ENCODE peak calls at places on chromosomes 4 and X, in five cellular contexts. D is DND-41, H is lung, Z is NB4, L is pancreas. V is an unnamed sample.

GRCh38 chr4:140367738-140368137 is 5.7 kb upstream of the SCOC start:
- DNase-seq in L (no peak), Z (no peak), H (no peak), D (no peak), V (no peak)

GRCh38 chrX:73851014-73852009 is 288.3 kb downstream of the CHIC1 start:
- DNase-seq in L (no peak), H (peak; percentile 87), D (no peak), Z (no peak), V (no peak)

GRCh38 chr4:170979736-170980135 is 833.5 kb upstream of the GALNTL6 start:
- DNase-seq in D (no peak), L (no peak), H (no peak), Z (no peak), V (no peak)

GRCh38 chr4:1793496-1793840 is 375 bp downstream of the FGFR3 start:
- DNase-seq in Z (peak; percentile 51), L (peak; percentile 47), H (no peak), D (peak; percentile 64), V (no peak)

GRCh38 chr4:147741190-147741788 is 9.4 kb downstream of the ARHGAP10 start:
- DNase-seq in H (no peak), Z (no peak), D (no peak), L (no peak), V (no peak)

GRCh38 chr4:81786063-81786763 is 314.5 kb upstream of the RASGEF1B start:
- DNase-seq in D (no peak), Z (no peak), L (no peak), H (no peak), V (no peak)

GRCh38 chr4:183966371-183966770 is 61.3 kb downstream of the STOX2 start:
- DNase-seq in H (no peak), L (no peak), D (peak; percentile 11), Z (peak; percentile 82), V (no peak)

GRCh38 chr4:74344031-74344430 is 20.9 kb upstream of the EREG start:
- DNase-seq in Z (no peak), D (no peak), L (no peak), H (no peak), V (no peak)

GRCh38 chr4:40196724-40197281 is at the start of gene RHOH:
- DNase-seq in H (no peak), L (no peak), D (peak; percentile 91), Z (peak; percentile 75), V (peak; percentile 88)

GRCh38 chrX:45847966-45848365 is 647.3 kb upstream of the DIPK2B start:
- DNase-seq in L (no peak), D (no peak), H (no peak), Z (no peak), V (no peak)

GRCh38 chrX:22634751-22635150 is 362.0 kb downstream of the CBLL2 start:
- DNase-seq in L (no peak), D (no peak), Z (no peak), H (no peak), V (no peak)

GRCh38 chr4:185637162-185637875 is 102.0 kb upstream of the PDLIM3 start:
- DNase-seq in L (peak; percentile 35), D (no peak), H (peak; percentile 57), Z (no peak), V (no peak)

GRCh38 chrX:151776113-151776790 is 41.7 kb downstream of the CNGA2 start:
- DNase-seq in H (no peak), D (no peak), Z (no peak), L (no peak), V (no peak)

GRCh38 chr4:130026185-130026584 is 930.2 kb downstream of the C4orf33 start:
- DNase-seq in D (peak; percentile 30), H (no peak), Z (no peak), L (no peak), V (no peak)

GRCh38 chr4:16884673-16885460 is 13.6 kb downstream of the LDB2 start:
- DNase-seq in D (no peak), Z (no peak), L (no peak), H (no peak), V (no peak)

GRCh38 chr4:10096201-10096975 is 20.2 kb downstream of the WDR1 start:
- DNase-seq in L (no peak), D (peak; percentile 64), Z (peak; percentile 84), H (peak; percentile 64), V (peak; percentile 53)
- H3K4me3 ChIP-seq in L (no peak overlapping the region), D (no peak overlapping the region), Z (no peak overlapping the region), H (no peak overlapping the region), V (no peak overlapping the region)

DNA sequence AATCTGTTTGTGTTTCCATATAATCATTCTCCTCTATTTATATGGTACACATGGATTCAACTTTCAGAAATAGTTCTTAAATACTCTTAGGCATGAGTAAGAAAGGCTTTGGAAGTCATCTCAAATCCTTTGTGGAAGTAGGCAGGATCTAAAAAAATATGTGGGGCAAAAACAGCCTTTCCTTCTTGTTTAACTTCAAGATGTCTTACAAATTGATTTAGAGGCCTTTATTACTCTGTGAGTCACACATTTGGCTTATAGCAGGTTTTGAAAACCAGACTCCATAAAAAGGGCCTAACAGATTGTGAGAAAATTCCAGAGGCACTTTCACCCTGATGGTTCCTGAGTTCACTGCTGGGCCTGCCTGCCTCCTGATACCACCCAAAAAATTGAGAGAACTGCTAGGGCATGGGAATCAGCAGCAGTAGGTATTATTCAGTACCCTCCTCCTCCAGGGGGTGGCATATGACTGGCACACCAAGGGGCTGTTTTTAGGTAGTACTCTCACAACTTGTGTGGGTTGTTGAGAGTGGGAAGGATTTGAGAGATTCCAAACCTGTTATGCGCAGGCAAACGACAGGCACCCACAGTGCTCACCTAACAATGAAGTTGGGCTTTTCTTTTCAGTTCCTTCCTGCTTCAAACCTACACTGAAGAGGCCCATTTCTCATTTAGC is 162.7 kb upstream of the MBNL3 start:
- DNase-seq in L (no peak), H (no peak), D (peak; percentile 5), Z (peak; percentile 1), V (no peak)
- TF ChIP-seq CTCF in L (no peak), H (no peak), D (peak; percentile 41), Z (no peak), V (no peak)

GRCh38 chr4:119025916-119026661 is 109.5 kb upstream of the MYOZ2 start:
- DNase-seq in L (no peak), H (peak; percentile 58), Z (peak; percentile 83), D (no peak), V (no peak)

GRCh38 chr4:119026662-119027444 is 108.8 kb upstream of the MYOZ2 start:
- DNase-seq in Z (peak; percentile 10), L (no peak), D (no peak), H (no peak), V (no peak)

GRCh38 chr4:119029847-119030535 is 105.6 kb upstream of the MYOZ2 start:
- DNase-seq in H (no peak), D (no peak), Z (no peak), L (no peak), V (no peak)

GRCh38 chr4:119028296-119028695 is 107.3 kb upstream of the MYOZ2 start:
- DNase-seq in L (no peak), Z (no peak), D (no peak), H (no peak), V (no peak)

DNA sequence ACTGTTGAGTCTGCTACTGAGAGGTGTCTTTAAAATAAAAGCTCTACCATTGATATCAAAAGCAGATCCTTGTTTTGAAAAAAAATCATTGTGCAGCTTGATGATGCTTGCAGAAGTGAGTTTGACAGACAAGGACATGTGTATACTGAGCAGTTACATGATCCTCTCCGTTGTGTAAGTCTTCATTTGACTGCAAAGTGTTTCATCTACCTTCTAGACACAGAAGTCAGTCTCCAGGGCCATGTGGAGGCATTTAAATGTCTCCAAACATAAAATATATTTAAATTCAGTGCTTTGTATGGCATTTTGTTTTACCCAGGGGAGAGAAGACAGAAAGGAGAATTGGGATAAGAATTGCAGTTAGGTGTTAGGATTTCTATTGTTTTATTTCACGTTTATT is 107.8 kb upstream of the MYOZ2 start:
- DNase-seq in H (no peak), D (no peak), L (no peak), Z (no peak), V (no peak)
- H3K4me3 ChIP-seq in H (no peak overlapping the region), D (no peak overlapping the region), L (no peak overlapping the region), Z (no peak overlapping the region), V (no peak overlapping the region)

GRCh38 chrX:104307341-104307740 is 52.6 kb upstream of the ESX1 start:
- DNase-seq in Z (no peak), D (no peak), L (no peak), H (no peak), V (no peak)

GRCh38 chrX:104306180-104306579 is 51.4 kb upstream of the ESX1 start:
- DNase-seq in H (no peak), Z (no peak), D (no peak), L (no peak), V (no peak)

GRCh38 chrX:104310657-104311056 is 55.9 kb upstream of the ESX1 start:
- DNase-seq in H (no peak), L (no peak), Z (no peak), D (no peak), V (no peak)

GRCh38 chrX:104309169-104309568 is 54.4 kb upstream of the ESX1 start:
- DNase-seq in D (no peak), H (no peak), L (no peak), Z (no peak), V (no peak)

GRCh38 chrX:104310084-104310483 is 55.4 kb upstream of the ESX1 start:
- DNase-seq in H (no peak), Z (peak; percentile 13), L (no peak), D (no peak), V (no peak)
- TF ChIP-seq CTCF in H (no peak), Z (peak; percentile 14), L (no peak), D (peak; percentile 9), V (no peak)

GRCh38 chr4:168634276-168634802 is 137.5 kb downstream of the PALLD start:
- DNase-seq in L (no peak), Z (peak; percentile 46), D (no peak), H (no peak), V (no peak)
- H3K4me3 ChIP-seq in L (no peak overlapping the region), Z (no peak overlapping the region), D (no peak overlapping the region), H (no peak overlapping the region), V (no peak overlapping the region)

DNA sequence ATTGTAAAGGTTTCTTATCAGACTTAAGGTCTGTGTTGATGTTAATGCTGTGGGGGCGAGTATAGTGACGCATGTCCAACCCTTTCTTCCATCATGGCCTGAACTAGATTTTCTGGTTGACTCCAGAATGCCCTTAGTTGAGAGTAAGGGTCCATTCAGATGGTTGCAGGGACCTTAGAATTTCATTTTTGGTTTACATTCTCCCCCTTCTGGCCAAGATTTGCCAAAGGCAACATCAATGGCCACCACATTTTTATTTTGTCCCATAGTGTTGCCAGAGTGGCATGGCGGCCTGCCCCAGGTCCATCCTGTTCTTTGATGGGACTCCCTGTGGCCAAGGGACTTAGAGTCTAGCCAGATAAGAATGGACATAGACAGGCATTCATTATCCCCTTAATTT is 368.5 kb downstream of the GPM6A start:
- DNase-seq in Z (no peak), H (no peak), L (no peak), D (no peak), V (no peak)
- TF ChIP-seq CTCF in Z (peak; percentile 7), H (no peak), L (no peak), D (no peak), V (no peak)

GRCh38 chr4:26204249-26204825 is 116.5 kb upstream of the RBPJ start:
- DNase-seq in Z (peak; percentile 98), D (no peak), H (no peak), L (no peak), V (no peak)

GRCh38 chr4:26197018-26197779 is 123.6 kb upstream of the RBPJ start:
- DNase-seq in L (no peak), Z (peak; percentile 98), D (peak; percentile 41), H (no peak), V (peak; percentile 84)

GRCh38 chr4:26196567-26196966 is 124.2 kb upstream of the RBPJ start:
- DNase-seq in Z (no peak), L (no peak), D (no peak), H (no peak), V (no peak)

GRCh38 chr4:26201119-26201518 is 119.7 kb upstream of the RBPJ start:
- DNase-seq in D (no peak), Z (peak; percentile 88), L (no peak), H (no peak), V (no peak)

GRCh38 chr4:26199566-26199965 is 121.2 kb upstream of the RBPJ start:
- DNase-seq in L (no peak), Z (no peak), D (no peak), H (no peak), V (no peak)
- H3K4me3 ChIP-seq in L (no peak overlapping the region), Z (no peak overlapping the region), D (no peak overlapping the region), H (no peak overlapping the region), V (no peak overlapping the region)